ENCODE peak calls at places on chromosomes 13 and 19, in eight cellular contexts. U is body of pancreas, L is A549, Y is Peyer's patch, E is adrenal gland, T is esophagus squamous epithelium, M is heart left ventricle, I is suprapubic skin. N is an unnamed sample.

GRCh38 chr13:72622546-72622945 is 104.9 kb downstream of the MZT1 start:
- DNase-seq in Y (no peak), I (no peak), L (no peak), T (no peak), M (no peak), U (no peak), E (no peak), N (no peak)

GRCh38 chr13:77370888-77371287 is 44.0 kb upstream of the MYCBP2 start:
- DNase-seq in M (no peak), E (no peak), I (no peak), L (no peak), Y (no peak), T (no peak), U (no peak), N (no peak)

GRCh38 chr19:34323433-34324204 is 41.4 kb upstream of the GPI start:
- DNase-seq in U (no peak), Y (no peak), T (no peak), M (no peak), I (no peak), L (no peak), E (no peak), N (no peak)

GRCh38 chr13:30043631-30043925 is 193.2 kb upstream of the UBL3 start:
- DNase-seq in E (no peak), M (no peak), L (no peak), I (no peak), Y (no peak), U (no peak), T (no peak), N (no peak)

GRCh38 chr13:80716610-80717081 is 375.7 kb upstream of the SPRY2 start:
- DNase-seq in L (no peak), U (peak; percentile 14), I (no peak), M (peak; percentile 64), T (no peak), E (no peak), Y (no peak), N (no peak)

GRCh38 chr13:44758595-44759221 is 182.6 kb upstream of the TSC22D1 start:
- DNase-seq in Y (no peak), T (no peak), E (no peak), U (peak; percentile 47), M (no peak), L (peak; percentile 40), I (no peak), N (peak; percentile 50)

GRCh38 chr19:29831686-29832085 is 19.9 kb downstream of the CCNE1 start:
- DNase-seq in M (no peak), U (no peak), E (no peak), T (no peak), L (no peak), I (peak; percentile 59), Y (no peak), N (no peak)

GRCh38 chr19:43395561-43395960 is 19.1 kb upstream of the TEX101 start:
- DNase-seq in T (no peak), E (no peak), Y (no peak), M (no peak), I (no peak), U (no peak), L (no peak), N (no peak)

GRCh38 chr13:25192489-25192888 is 20.4 kb upstream of the AMER2 start:
- DNase-seq in L (no peak), Y (no peak), E (no peak), I (peak; percentile 60), U (no peak), M (no peak), T (no peak), N (no peak)

GRCh38 chr13:71285700-71286099 is 581.3 kb downstream of the DACH1 start:
- DNase-seq in E (no peak), T (no peak), L (no peak), Y (no peak), U (no peak), I (no peak), M (no peak), N (no peak)

GRCh38 chr19:18401580-18402112 is 4.2 kb upstream of the LRRC25 start:
- DNase-seq in I (no peak), M (no peak), Y (peak; percentile 81), T (no peak), L (peak; percentile 85), E (peak; percentile 81), U (no peak), N (no peak)

GRCh38 chr13:28000567-28000966 is 12.1 kb upstream of the URAD start:
- DNase-seq in U (no peak), I (no peak), L (peak; percentile 5), M (no peak), Y (no peak), T (no peak), E (no peak), N (no peak)

GRCh38 chr19:9934132-9934950 is 2.0 kb downstream of the OLFM2 start:
- DNase-seq in E (peak; percentile 82), L (peak; percentile 75), M (peak; percentile 61), U (peak; percentile 68), I (peak; percentile 90), Y (peak; percentile 60), T (no peak), N (peak; percentile 85)

GRCh38 chr19:4647676-4648644 is 8.6 kb downstream of the TNFAIP8L1 start:
- DNase-seq in T (no peak), L (no peak), I (no peak), E (peak; percentile 58), M (peak; percentile 85), Y (no peak), U (peak; percentile 25), N (no peak)

GRCh38 chr13:28239374-28239773 is 101.0 kb downstream of the PAN3 start:
- DNase-seq in L (no peak), E (no peak), M (no peak), Y (no peak), I (no peak), U (no peak), T (no peak), N (no peak)

GRCh38 chr13:106990594-106990993 is 422.7 kb upstream of the ARGLU1 start:
- DNase-seq in T (no peak), M (no peak), L (no peak), U (no peak), E (no peak), I (no peak), Y (no peak), N (no peak)

GRCh38 chr13:26328326-26328725 is 74.4 kb downstream of the CDK8 start:
- DNase-seq in I (no peak), U (no peak), M (no peak), Y (no peak), T (no peak), E (no peak), L (no peak), N (no peak)

GRCh38 chr19:49497047-49497789 is 984 bp downstream of the RPS11 start:
- DNase-seq in I (peak; percentile 84), L (peak; percentile 79), M (peak; percentile 71), T (no peak), Y (peak; percentile 92), U (peak; percentile 61), E (peak; percentile 77), N (no peak)

GRCh38 chr19:4606921-4607678 is 32.2 kb upstream of the TNFAIP8L1 start:
- DNase-seq in T (no peak), Y (no peak), M (peak; percentile 75), L (no peak), U (peak; percentile 70), I (no peak), E (peak; percentile 75), N (no peak)

GRCh38 chr19:14514215-14514871 is 3.9 kb downstream of the DNAJB1 start:
- DNase-seq in E (no peak), T (no peak), L (no peak), I (no peak), U (no peak), Y (no peak), M (no peak), N (no peak)
- TF ChIP-seq POLR2A in E (no peak), T (no peak), L (no peak), I (no peak), U (no peak), Y (no peak), M (no peak), N (no peak)

GRCh38 chr19:53553865-53554791 is 16.2 kb downstream of the ZNF331 start:
- DNase-seq in U (peak; percentile 87), L (peak; percentile 42), E (peak; percentile 91), M (peak; percentile 92), I (peak; percentile 94), Y (peak; percentile 85), T (peak; percentile 49), N (peak; percentile 79)
- TF ChIP-seq POLR2A in U (no peak), L (peak; percentile 6), E (peak; percentile 58), M (no peak), I (no peak), Y (peak; percentile 19), T (no peak), N (peak; percentile 74)

GRCh38 chr19:655691-656090 is 7.3 kb downstream of the RNF126 start:
- DNase-seq in Y (no peak), U (no peak), T (no peak), M (no peak), L (no peak), E (no peak), I (no peak), N (no peak)
- TF ChIP-seq POLR2A in Y (no peak), U (no peak), T (no peak), M (no peak), L (no peak), E (no peak), I (no peak), N (no peak)

GRCh38 chr19:7921302-7921954 is 1.3 kb downstream of the SNAPC2 start:
- DNase-seq in L (no peak), U (no peak), M (no peak), T (no peak), I (no peak), Y (no peak), E (no peak), N (no peak)

GRCh38 chr19:7918615-7919421 is 1.3 kb upstream of the SNAPC2 start:
- DNase-seq in E (no peak), I (no peak), M (no peak), L (no peak), T (no peak), U (no peak), Y (no peak), N (no peak)

GRCh38 chr19:7921955-7922840 is 2.1 kb downstream of the SNAPC2 start:
- DNase-seq in T (no peak), E (no peak), L (no peak), I (no peak), Y (no peak), M (no peak), U (no peak), N (no peak)

GRCh38 chr19:7919681-7920519 is at the start of gene SNAPC2:
- DNase-seq in T (peak; percentile 82), U (peak; percentile 98), Y (peak; percentile 94), L (peak; percentile 94), E (peak; percentile 97), I (peak; percentile 98), M (peak; percentile 98), N (peak; percentile 94)

DNA sequence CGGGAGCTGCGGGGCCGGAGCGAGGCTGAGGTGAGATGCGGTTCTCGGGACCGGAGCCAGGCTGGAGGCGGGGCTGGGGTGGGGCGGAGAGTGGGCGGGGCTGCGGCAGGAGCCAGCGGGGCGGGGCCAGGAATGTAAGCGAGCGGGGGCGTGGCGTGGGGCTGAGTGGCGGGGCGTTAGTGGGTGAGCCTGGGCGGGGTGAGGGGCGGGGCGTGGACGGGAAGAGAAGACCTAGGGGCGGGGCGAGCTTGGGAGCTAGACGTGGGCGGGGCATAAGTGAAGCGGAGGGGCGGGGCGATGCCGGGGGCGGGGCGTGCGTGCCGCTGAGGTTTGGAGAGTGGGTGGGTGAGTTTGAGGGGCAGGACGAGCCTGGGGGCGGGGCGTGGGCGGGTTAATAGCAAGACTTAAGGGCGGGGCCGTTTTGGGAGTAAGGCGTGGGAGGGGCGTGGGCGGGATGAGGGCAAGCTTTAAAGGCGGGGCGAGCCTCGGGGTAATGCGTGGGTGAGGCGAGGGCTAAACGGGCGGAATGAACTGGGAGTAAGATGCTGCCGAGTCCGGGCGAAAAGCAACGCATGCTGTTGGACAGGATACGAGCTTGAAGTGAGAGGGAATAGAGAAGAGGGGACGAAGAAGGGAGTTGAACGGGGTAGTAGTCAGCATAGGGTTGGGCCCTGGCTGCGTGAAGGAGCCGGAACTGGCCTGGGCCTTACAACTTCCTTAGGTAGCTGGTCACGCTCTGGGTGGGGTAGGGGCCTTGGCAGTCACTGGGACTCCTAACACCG is 573 bp downstream of the SNAPC2 start:
- DNase-seq in M (peak; percentile 99), L (peak; percentile 96), T (peak; percentile 100), I (peak; percentile 100), Y (peak; percentile 100), E (peak; percentile 100), U (peak; percentile 100), N (peak; percentile 86)
- TF ChIP-seq POLR2A in M (no peak), L (no peak), T (no peak), I (no peak), Y (no peak), E (peak; percentile 65), U (no peak), N (peak; percentile 45)